ENCODE peak calls at places on chromosome 20, in four cellular contexts. H is NCI-H345, Q is NCI-H1105 treated with DMSO at 0.1 percent for 48 hours, D is stromal cell of bone marrow. G is an unnamed sample.

GRCh38 chr20:40467703-40468411 is 221.2 kb downstream of the MAFB start:
- DNase-seq in D (no peak), H (no peak), Q (no peak), G (no peak)

GRCh38 chr20:24701668-24702067 is 232.2 kb downstream of the SYNDIG1 start:
- DNase-seq in Q (no peak), H (no peak), D (no peak), G (no peak)

GRCh38 chr20:21839982-21840381 is 134.5 kb downstream of the PAX1 start:
- DNase-seq in Q (no peak), H (no peak), D (no peak), G (no peak)

GRCh38 chr20:19387251-19387650 is 174.8 kb downstream of the SLC24A3 start:
- DNase-seq in D (no peak), H (no peak), Q (no peak), G (no peak)

GRCh38 chr20:16107172-16107870 is 465.9 kb downstream of the KIF16B start:
- DNase-seq in D (no peak), Q (peak; percentile 33), H (no peak), G (no peak)

GRCh38 chr20:47319517-47320252 is 36.8 kb downstream of the ZMYND8 start:
- DNase-seq in D (no peak), Q (peak; percentile 25), H (peak; percentile 89), G (no peak)

GRCh38 chr20:38640486-38640885 is 38.9 kb downstream of the ARHGAP40 start:
- DNase-seq in D (no peak), H (no peak), Q (no peak), G (no peak)

GRCh38 chr20:44624743-44625271 is 26.7 kb downstream of the ADA start:
- DNase-seq in H (no peak), D (no peak), Q (no peak), G (no peak)

GRCh38 chr20:48238781-48239180 is 453.5 kb upstream of the SULF2 start:
- DNase-seq in H (no peak), D (peak; percentile 10), Q (no peak), G (no peak)

GRCh38 chr20:42530855-42531674 is 658.6 kb downstream of the PTPRT start:
- DNase-seq in D (no peak), Q (peak; percentile 61), H (peak; percentile 58), G (peak; percentile 20)

GRCh38 chr20:373171-373890 is 7.2 kb upstream of the TRIB3 start:
- DNase-seq in Q (no peak), D (peak; percentile 65), H (no peak), G (no peak)

G was measured in NCI-H187 treated with DMSO at 0.1 percent for 48 hours.